ENCODE peak calls at places on chromosomes 6 and 20, in four cellular contexts. P is breast epithelium, W is cardiac muscle cell, U is MM.1S. A is an unnamed sample.

GRCh38 chr6:36235862-36236261 is 34.0 kb upstream of the PNPLA1 start:
- DNase-seq in P (no peak), W (no peak), U (no peak), A (no peak)

GRCh38 chr6:33824461-33825154 is 20.8 kb upstream of the MLN start:
- DNase-seq in P (no peak), W (peak; percentile 80), U (no peak), A (no peak)

GRCh38 chr20:17449039-17449438 is 82.1 kb downstream of the BFSP1 start:
- DNase-seq in P (no peak), W (no peak), U (no peak), A (no peak)

GRCh38 chr20:46572790-46573189 is 22.3 kb upstream of the OCSTAMP start:
- DNase-seq in P (no peak), W (no peak), U (no peak), A (no peak)

GRCh38 chr6:129795261-129795660 is 65.9 kb downstream of the TMEM244 start:
- DNase-seq in P (no peak), W (no peak), U (no peak), A (no peak)

GRCh38 chr6:83265384-83265783 is 72.2 kb downstream of the RWDD2A start:
- DNase-seq in P (no peak), W (peak; percentile 25), U (no peak), A (no peak)

GRCh38 chr20:57680934-57681914 is 28.6 kb downstream of the PMEPA1 start:
- DNase-seq in P (no peak), W (no peak), U (peak; percentile 74), A (no peak)

GRCh38 chr6:136129365-136129764 is 120.7 kb downstream of the MTFR2 start:
- DNase-seq in P (no peak), W (peak; percentile 37), U (no peak), A (no peak)

GRCh38 chr6:40947876-40948514 is 91.0 kb downstream of the UNC5CL start:
- DNase-seq in P (no peak), W (peak; percentile 54), U (no peak), A (no peak)

GRCh38 chr6:76701610-76702009 is 629.1 kb upstream of the IMPG1 start:
- DNase-seq in P (no peak), W (no peak), U (no peak), A (no peak)

GRCh38 chr20:6767536-6768227 is at the start of gene BMP2:
- DNase-seq in P (no peak), W (peak; percentile 79), U (peak; percentile 70), A (peak; percentile 64)

GRCh38 chr6:136783495-136784270 is 8.6 kb downstream of the MAP3K5 start:
- DNase-seq in P (no peak), W (no peak), U (no peak), A (no peak)

GRCh38 chr20:35021063-35021462 is 65.4 kb downstream of the MYH7B start:
- DNase-seq in P (no peak), W (peak; percentile 67), U (no peak), A (peak; percentile 75)

GRCh38 chr20:49508435-49509199 is 26.1 kb upstream of the KCNB1 start:
- DNase-seq in P (no peak), W (peak; percentile 62), U (peak; percentile 39), A (peak; percentile 68)

GRCh38 chr6:110658621-110659211 is 156.6 kb downstream of the CDK19 start:
- DNase-seq in P (no peak), W (no peak), U (no peak), A (no peak)

GRCh38 chr6:35368038-35368887 is 25.9 kb downstream of the PPARD start:
- DNase-seq in P (no peak), W (peak; percentile 46), U (no peak), A (no peak)

GRCh38 chr6:2378891-2379652 is 133.7 kb upstream of the GMDS start:
- DNase-seq in P (no peak), W (peak; percentile 31), U (no peak), A (no peak)

GRCh38 chr6:5662797-5663196 is 343.9 kb downstream of the NRN1 start:
- DNase-seq in P (no peak), W (no peak), U (no peak), A (no peak)

GRCh38 chr20:43943725-43944124 is 29.1 kb downstream of the TOX2 start:
- DNase-seq in P (no peak), W (no peak), U (peak; percentile 6), A (no peak)
- H3K4me1 ChIP-seq in P (no peaks in the 10 kb centered on the region), W (no peaks in the 10 kb centered on the region), U (peaks cover 87% of the 10 kb centered on the region), A (peaks cover 42% of the 10 kb centered on the region)

GRCh38 chr20:33828326-33828834 is 17.2 kb downstream of the CHMP4B start:
- DNase-seq in P (no peak), W (no peak), U (peak; percentile 83), A (no peak)

GRCh38 chr20:33827629-33828325 is 16.6 kb downstream of the CHMP4B start:
- DNase-seq in P (no peak), W (no peak), U (peak; percentile 65), A (no peak)

GRCh38 chr20:33830371-33830770 is 19.2 kb downstream of the CHMP4B start:
- DNase-seq in P (no peak), W (peak; percentile 45), U (no peak), A (no peak)

GRCh38 chr20:33829636-33830035 is 18.5 kb downstream of the CHMP4B start:
- DNase-seq in P (no peak), W (no peak), U (no peak), A (no peak)

DNA sequence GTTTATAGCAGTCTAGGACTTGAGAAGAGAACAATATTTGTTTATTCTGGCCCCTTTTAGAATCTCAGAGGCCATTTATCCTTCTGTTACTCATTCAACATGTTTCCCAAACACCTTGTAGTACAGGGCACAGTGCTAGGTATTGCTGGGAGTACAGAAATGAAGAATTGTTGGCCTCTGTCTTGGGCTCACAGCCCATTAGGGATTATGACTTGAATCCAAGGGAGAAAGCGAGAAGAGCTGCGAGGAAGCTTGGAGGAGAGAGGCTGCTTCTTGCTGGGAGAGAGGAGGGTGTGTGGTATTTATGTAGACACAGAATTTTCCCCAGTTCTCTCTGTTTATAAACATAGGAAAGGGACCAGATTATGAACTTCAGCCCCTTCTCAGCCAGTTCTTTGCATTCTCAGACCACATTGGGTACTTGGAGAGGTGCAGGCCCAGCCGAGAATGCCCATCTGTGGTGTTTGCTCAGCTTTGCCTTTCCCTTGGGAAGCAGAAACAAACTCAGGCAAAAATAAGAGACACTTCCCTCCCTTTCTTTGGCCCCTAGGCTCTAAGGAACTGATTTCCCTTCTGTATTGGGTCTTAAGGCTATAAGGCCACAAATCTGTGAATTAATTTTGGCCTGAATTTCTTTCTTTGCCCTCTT is 17.9 kb downstream of the CHMP4B start:
- DNase-seq in P (no peak), W (no peak), U (no peak), A (no peak)
- TF ChIP-seq CTCF in P (no peak), W (no peak), U (no peak), A (no peak)

GRCh38 chr6:39209360-39209811 is 19.9 kb downstream of the KCNK5 start:
- DNase-seq in P (no peak), W (peak; percentile 8), U (no peak), A (no peak)
- H3K4me1 ChIP-seq in P (no peaks in the 10 kb centered on the region), W (peaks cover 2% of the 10 kb centered on the region), U (no peaks in the 10 kb centered on the region), A (peaks cover 12% of the 10 kb centered on the region)

DNA sequence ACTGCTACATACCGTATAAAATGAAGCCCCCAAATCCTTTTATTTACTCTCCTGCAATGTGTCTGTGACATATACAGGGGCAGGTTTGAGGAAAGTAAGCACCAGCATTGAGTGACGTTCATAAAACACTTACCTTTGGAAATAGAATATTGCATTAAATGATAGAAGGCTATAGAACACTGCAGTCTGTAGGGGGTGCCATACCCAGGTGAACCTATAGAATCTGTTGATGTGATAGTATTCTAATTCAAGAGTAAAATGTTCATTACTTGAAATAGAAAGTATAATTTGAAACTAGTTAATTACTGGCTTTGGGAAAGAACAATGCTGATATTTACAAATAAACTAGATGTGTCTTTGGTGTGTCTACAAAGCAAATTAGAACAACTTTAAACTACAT is 47.0 kb upstream of the PRL start:
- DNase-seq in P (no peak), W (no peak), U (no peak), A (no peak)
- TF ChIP-seq CTCF in P (no peak), W (no peak), U (no peak), A (peak; percentile 28)